ENCODE peak calls at places on chromosomes 4 and X, in nine cellular contexts. One of them, this sample, is unnamed.

GRCh38 chrX:153696100-153696499 is 8.4 kb downstream of the SLC6A8 start:
- DNase-seq in activated T-cell treated with anti-CD3 and anti-CD28 coated beads for 1 hour: no peak
- DNase-seq in K562: no peak
- DNase-seq in activated CD4-positive, alpha-beta T cell treated with anti-CD3 and anti-CD28 coated beads for 24 hours: no peak
- DNase-seq in islet precursor cell: no peak
- DNase-seq in epithelial cell of esophagus: no peak
- DNase-seq in posterior cingulate gyrus: no peak
- DNase-seq in activated CD8-positive, alpha-beta memory T cell treated with anti-CD3 and anti-CD28 coated beads for 24 hours: no peak
- DNase-seq in SW480: no peak
- DNase-seq in this sample: no peak

GRCh38 chr4:184287697-184288255 is 70.1 kb upstream of the ENPP6 start:
- DNase-seq in activated T-cell treated with anti-CD3 and anti-CD28 coated beads for 1 hour: no peak
- DNase-seq in K562: no peak
- DNase-seq in activated CD4-positive, alpha-beta T cell treated with anti-CD3 and anti-CD28 coated beads for 24 hours: no peak
- DNase-seq in islet precursor cell: peak
- DNase-seq in epithelial cell of esophagus: peak
- DNase-seq in posterior cingulate gyrus: no peak
- DNase-seq in activated CD8-positive, alpha-beta memory T cell treated with anti-CD3 and anti-CD28 coated beads for 24 hours: peak
- DNase-seq in SW480: no peak
- DNase-seq in this sample: no peak

GRCh38 chr4:157271166-157271869 is 50.8 kb downstream of the GRIA2 start:
- DNase-seq in activated T-cell treated with anti-CD3 and anti-CD28 coated beads for 1 hour: no peak
- DNase-seq in K562: no peak
- DNase-seq in activated CD4-positive, alpha-beta T cell treated with anti-CD3 and anti-CD28 coated beads for 24 hours: no peak
- DNase-seq in islet precursor cell: peak
- DNase-seq in epithelial cell of esophagus: no peak
- DNase-seq in posterior cingulate gyrus: no peak
- DNase-seq in activated CD8-positive, alpha-beta memory T cell treated with anti-CD3 and anti-CD28 coated beads for 24 hours: no peak
- DNase-seq in SW480: peak
- DNase-seq in this sample: no peak

GRCh38 chr4:8260656-8261111 is 8.9 kb upstream of the HTRA3 start:
- DNase-seq in activated T-cell treated with anti-CD3 and anti-CD28 coated beads for 1 hour: no peak
- DNase-seq in K562: no peak
- DNase-seq in activated CD4-positive, alpha-beta T cell treated with anti-CD3 and anti-CD28 coated beads for 24 hours: no peak
- DNase-seq in islet precursor cell: peak
- DNase-seq in epithelial cell of esophagus: peak
- DNase-seq in posterior cingulate gyrus: no peak
- DNase-seq in activated CD8-positive, alpha-beta memory T cell treated with anti-CD3 and anti-CD28 coated beads for 24 hours: no peak
- DNase-seq in SW480: no peak
- DNase-seq in this sample: no peak

GRCh38 chr4:3303445-3303824 is 10.6 kb downstream of the RGS12 start:
- DNase-seq in activated T-cell treated with anti-CD3 and anti-CD28 coated beads for 1 hour: no peak
- DNase-seq in K562: no peak
- DNase-seq in activated CD4-positive, alpha-beta T cell treated with anti-CD3 and anti-CD28 coated beads for 24 hours: no peak
- DNase-seq in islet precursor cell: peak
- DNase-seq in epithelial cell of esophagus: no peak
- DNase-seq in posterior cingulate gyrus: no peak
- DNase-seq in activated CD8-positive, alpha-beta memory T cell treated with anti-CD3 and anti-CD28 coated beads for 24 hours: no peak
- DNase-seq in SW480: no peak
- DNase-seq in this sample: no peak

GRCh38 chr4:119113033-119113655 is 22.5 kb upstream of the MYOZ2 start:
- DNase-seq in activated T-cell treated with anti-CD3 and anti-CD28 coated beads for 1 hour: no peak
- DNase-seq in K562: no peak
- DNase-seq in activated CD4-positive, alpha-beta T cell treated with anti-CD3 and anti-CD28 coated beads for 24 hours: no peak
- DNase-seq in islet precursor cell: no peak
- DNase-seq in epithelial cell of esophagus: peak
- DNase-seq in posterior cingulate gyrus: no peak
- DNase-seq in activated CD8-positive, alpha-beta memory T cell treated with anti-CD3 and anti-CD28 coated beads for 24 hours: no peak
- DNase-seq in SW480: peak
- DNase-seq in this sample: no peak

GRCh38 chr4:2587215-2587823 is 50.9 kb downstream of the FAM193A start:
- DNase-seq in activated T-cell treated with anti-CD3 and anti-CD28 coated beads for 1 hour: no peak
- DNase-seq in K562: no peak
- DNase-seq in activated CD4-positive, alpha-beta T cell treated with anti-CD3 and anti-CD28 coated beads for 24 hours: no peak
- DNase-seq in islet precursor cell: no peak
- DNase-seq in epithelial cell of esophagus: no peak
- DNase-seq in posterior cingulate gyrus: no peak
- DNase-seq in activated CD8-positive, alpha-beta memory T cell treated with anti-CD3 and anti-CD28 coated beads for 24 hours: no peak
- DNase-seq in SW480: no peak
- DNase-seq in this sample: no peak

GRCh38 chr4:161002386-161002785 is 1161.4 kb downstream of the FSTL5 start:
- DNase-seq in activated T-cell treated with anti-CD3 and anti-CD28 coated beads for 1 hour: no peak
- DNase-seq in K562: no peak
- DNase-seq in activated CD4-positive, alpha-beta T cell treated with anti-CD3 and anti-CD28 coated beads for 24 hours: no peak
- DNase-seq in islet precursor cell: no peak
- DNase-seq in epithelial cell of esophagus: no peak
- DNase-seq in posterior cingulate gyrus: no peak
- DNase-seq in activated CD8-positive, alpha-beta memory T cell treated with anti-CD3 and anti-CD28 coated beads for 24 hours: no peak
- DNase-seq in SW480: no peak
- DNase-seq in this sample: no peak

GRCh38 chrX:21943460-21944135 is 3.1 kb downstream of the SMS start:
- DNase-seq in activated T-cell treated with anti-CD3 and anti-CD28 coated beads for 1 hour: no peak
- DNase-seq in K562: no peak
- DNase-seq in activated CD4-positive, alpha-beta T cell treated with anti-CD3 and anti-CD28 coated beads for 24 hours: no peak
- DNase-seq in islet precursor cell: no peak
- DNase-seq in epithelial cell of esophagus: peak
- DNase-seq in posterior cingulate gyrus: no peak
- DNase-seq in activated CD8-positive, alpha-beta memory T cell treated with anti-CD3 and anti-CD28 coated beads for 24 hours: no peak
- DNase-seq in SW480: no peak
- DNase-seq in this sample: no peak

GRCh38 chr4:100838286-100838685 is 320.5 kb upstream of the EMCN start:
- DNase-seq in activated T-cell treated with anti-CD3 and anti-CD28 coated beads for 1 hour: no peak
- DNase-seq in K562: no peak
- DNase-seq in activated CD4-positive, alpha-beta T cell treated with anti-CD3 and anti-CD28 coated beads for 24 hours: no peak
- DNase-seq in islet precursor cell: no peak
- DNase-seq in epithelial cell of esophagus: peak
- DNase-seq in posterior cingulate gyrus: no peak
- DNase-seq in activated CD8-positive, alpha-beta memory T cell treated with anti-CD3 and anti-CD28 coated beads for 24 hours: no peak
- DNase-seq in SW480: no peak
- DNase-seq in this sample: no peak

GRCh38 chr4:142150483-142150882 is 514.1 kb downstream of the IL15 start:
- DNase-seq in activated T-cell treated with anti-CD3 and anti-CD28 coated beads for 1 hour: no peak
- DNase-seq in K562: no peak
- DNase-seq in activated CD4-positive, alpha-beta T cell treated with anti-CD3 and anti-CD28 coated beads for 24 hours: no peak
- DNase-seq in islet precursor cell: no peak
- DNase-seq in epithelial cell of esophagus: no peak
- DNase-seq in posterior cingulate gyrus: no peak
- DNase-seq in activated CD8-positive, alpha-beta memory T cell treated with anti-CD3 and anti-CD28 coated beads for 24 hours: no peak
- DNase-seq in SW480: no peak
- DNase-seq in this sample: no peak

GRCh38 chrX:117510453-117510852 is 606.2 kb downstream of the KLHL13 start:
- DNase-seq in activated T-cell treated with anti-CD3 and anti-CD28 coated beads for 1 hour: no peak
- DNase-seq in K562: no peak
- DNase-seq in activated CD4-positive, alpha-beta T cell treated with anti-CD3 and anti-CD28 coated beads for 24 hours: no peak
- DNase-seq in islet precursor cell: no peak
- DNase-seq in epithelial cell of esophagus: peak
- DNase-seq in posterior cingulate gyrus: no peak
- DNase-seq in activated CD8-positive, alpha-beta memory T cell treated with anti-CD3 and anti-CD28 coated beads for 24 hours: no peak
- DNase-seq in SW480: no peak
- DNase-seq in this sample: no peak

GRCh38 chrX:105882581-105883275 is 60.4 kb downstream of the NRK start:
- DNase-seq in activated T-cell treated with anti-CD3 and anti-CD28 coated beads for 1 hour: no peak
- DNase-seq in K562: no peak
- DNase-seq in activated CD4-positive, alpha-beta T cell treated with anti-CD3 and anti-CD28 coated beads for 24 hours: no peak
- DNase-seq in islet precursor cell: no peak
- DNase-seq in epithelial cell of esophagus: no peak
- DNase-seq in posterior cingulate gyrus: no peak
- DNase-seq in activated CD8-positive, alpha-beta memory T cell treated with anti-CD3 and anti-CD28 coated beads for 24 hours: no peak
- DNase-seq in SW480: no peak
- DNase-seq in this sample: no peak

GRCh38 chr4:125244848-125245450 is 69.8 kb upstream of the FAT4 start:
- DNase-seq in activated T-cell treated with anti-CD3 and anti-CD28 coated beads for 1 hour: no peak
- DNase-seq in K562: no peak
- DNase-seq in activated CD4-positive, alpha-beta T cell treated with anti-CD3 and anti-CD28 coated beads for 24 hours: no peak
- DNase-seq in islet precursor cell: no peak
- DNase-seq in epithelial cell of esophagus: peak
- DNase-seq in posterior cingulate gyrus: no peak
- DNase-seq in activated CD8-positive, alpha-beta memory T cell treated with anti-CD3 and anti-CD28 coated beads for 24 hours: no peak
- DNase-seq in SW480: no peak
- DNase-seq in this sample: no peak

GRCh38 chrX:13293700-13294099 is 26.2 kb downstream of the ATXN3L start:
- DNase-seq in activated T-cell treated with anti-CD3 and anti-CD28 coated beads for 1 hour: no peak
- DNase-seq in K562: peak
- DNase-seq in activated CD4-positive, alpha-beta T cell treated with anti-CD3 and anti-CD28 coated beads for 24 hours: no peak
- DNase-seq in islet precursor cell: peak
- DNase-seq in epithelial cell of esophagus: peak
- DNase-seq in posterior cingulate gyrus: no peak
- DNase-seq in activated CD8-positive, alpha-beta memory T cell treated with anti-CD3 and anti-CD28 coated beads for 24 hours: no peak
- DNase-seq in SW480: no peak
- DNase-seq in this sample: no peak

GRCh38 chr4:3852751-3853150 is 86.6 kb downstream of the ADRA2C start:
- DNase-seq in activated T-cell treated with anti-CD3 and anti-CD28 coated beads for 1 hour: no peak
- DNase-seq in K562: no peak
- DNase-seq in activated CD4-positive, alpha-beta T cell treated with anti-CD3 and anti-CD28 coated beads for 24 hours: no peak
- DNase-seq in islet precursor cell: no peak
- DNase-seq in epithelial cell of esophagus: no peak
- DNase-seq in posterior cingulate gyrus: no peak
- DNase-seq in activated CD8-positive, alpha-beta memory T cell treated with anti-CD3 and anti-CD28 coated beads for 24 hours: no peak
- DNase-seq in SW480: peak
- DNase-seq in this sample: no peak

GRCh38 chr4:815464-816146 is 10.3 kb downstream of the CPLX1 start:
- DNase-seq in activated T-cell treated with anti-CD3 and anti-CD28 coated beads for 1 hour: no peak
- DNase-seq in K562: no peak
- DNase-seq in activated CD4-positive, alpha-beta T cell treated with anti-CD3 and anti-CD28 coated beads for 24 hours: no peak
- DNase-seq in islet precursor cell: peak
- DNase-seq in epithelial cell of esophagus: no peak
- DNase-seq in posterior cingulate gyrus: no peak
- DNase-seq in activated CD8-positive, alpha-beta memory T cell treated with anti-CD3 and anti-CD28 coated beads for 24 hours: no peak
- DNase-seq in SW480: no peak
- DNase-seq in this sample: no peak

GRCh38 chr4:24956091-24956490 is 43.2 kb upstream of the CCDC149 start:
- DNase-seq in activated T-cell treated with anti-CD3 and anti-CD28 coated beads for 1 hour: no peak
- DNase-seq in K562: no peak
- DNase-seq in activated CD4-positive, alpha-beta T cell treated with anti-CD3 and anti-CD28 coated beads for 24 hours: no peak
- DNase-seq in islet precursor cell: no peak
- DNase-seq in epithelial cell of esophagus: no peak
- DNase-seq in posterior cingulate gyrus: no peak
- DNase-seq in activated CD8-positive, alpha-beta memory T cell treated with anti-CD3 and anti-CD28 coated beads for 24 hours: no peak
- DNase-seq in SW480: no peak
- DNase-seq in this sample: no peak

GRCh38 chrX:103640401-103641155 is 11.8 kb downstream of the TCEAL1 start:
- DNase-seq in activated T-cell treated with anti-CD3 and anti-CD28 coated beads for 1 hour: no peak
- DNase-seq in K562: no peak
- DNase-seq in activated CD4-positive, alpha-beta T cell treated with anti-CD3 and anti-CD28 coated beads for 24 hours: no peak
- DNase-seq in islet precursor cell: no peak
- DNase-seq in epithelial cell of esophagus: peak
- DNase-seq in posterior cingulate gyrus: no peak
- DNase-seq in activated CD8-positive, alpha-beta memory T cell treated with anti-CD3 and anti-CD28 coated beads for 24 hours: no peak
- DNase-seq in SW480: no peak
- DNase-seq in this sample: no peak

GRCh38 chr4:168917150-168917779 is 92.8 kb downstream of the CBR4 start:
- DNase-seq in activated T-cell treated with anti-CD3 and anti-CD28 coated beads for 1 hour: no peak
- DNase-seq in K562: peak
- DNase-seq in activated CD4-positive, alpha-beta T cell treated with anti-CD3 and anti-CD28 coated beads for 24 hours: no peak
- DNase-seq in islet precursor cell: no peak
- DNase-seq in epithelial cell of esophagus: peak
- DNase-seq in posterior cingulate gyrus: no peak
- DNase-seq in activated CD8-positive, alpha-beta memory T cell treated with anti-CD3 and anti-CD28 coated beads for 24 hours: no peak
- DNase-seq in SW480: peak
- DNase-seq in this sample: no peak

GRCh38 chr4:79893441-79893840 is 179.6 kb downstream of the ANTXR2 start:
- DNase-seq in activated T-cell treated with anti-CD3 and anti-CD28 coated beads for 1 hour: no peak
- DNase-seq in K562: no peak
- DNase-seq in activated CD4-positive, alpha-beta T cell treated with anti-CD3 and anti-CD28 coated beads for 24 hours: no peak
- DNase-seq in islet precursor cell: no peak
- DNase-seq in epithelial cell of esophagus: no peak
- DNase-seq in posterior cingulate gyrus: no peak
- DNase-seq in activated CD8-positive, alpha-beta memory T cell treated with anti-CD3 and anti-CD28 coated beads for 24 hours: no peak
- DNase-seq in SW480: no peak
- DNase-seq in this sample: no peak

GRCh38 chr4:16661813-16662212 is 236.6 kb downstream of the LDB2 start:
- DNase-seq in activated T-cell treated with anti-CD3 and anti-CD28 coated beads for 1 hour: no peak
- DNase-seq in K562: no peak
- DNase-seq in activated CD4-positive, alpha-beta T cell treated with anti-CD3 and anti-CD28 coated beads for 24 hours: no peak
- DNase-seq in islet precursor cell: peak
- DNase-seq in epithelial cell of esophagus: no peak
- DNase-seq in posterior cingulate gyrus: no peak
- DNase-seq in activated CD8-positive, alpha-beta memory T cell treated with anti-CD3 and anti-CD28 coated beads for 24 hours: no peak
- DNase-seq in SW480: no peak
- DNase-seq in this sample: no peak

GRCh38 chr4:109972786-109973528 is 60.3 kb downstream of the EGF start:
- DNase-seq in activated T-cell treated with anti-CD3 and anti-CD28 coated beads for 1 hour: no peak
- DNase-seq in K562: peak
- DNase-seq in activated CD4-positive, alpha-beta T cell treated with anti-CD3 and anti-CD28 coated beads for 24 hours: no peak
- DNase-seq in islet precursor cell: no peak
- DNase-seq in epithelial cell of esophagus: no peak
- DNase-seq in posterior cingulate gyrus: no peak
- DNase-seq in activated CD8-positive, alpha-beta memory T cell treated with anti-CD3 and anti-CD28 coated beads for 24 hours: no peak
- DNase-seq in SW480: no peak
- DNase-seq in this sample: no peak

GRCh38 chrX:71992711-71993110 is 82.1 kb downstream of the NHSL2 start:
- DNase-seq in activated T-cell treated with anti-CD3 and anti-CD28 coated beads for 1 hour: peak
- DNase-seq in K562: no peak
- DNase-seq in activated CD4-positive, alpha-beta T cell treated with anti-CD3 and anti-CD28 coated beads for 24 hours: no peak
- DNase-seq in islet precursor cell: no peak
- DNase-seq in epithelial cell of esophagus: no peak
- DNase-seq in posterior cingulate gyrus: no peak
- DNase-seq in activated CD8-positive, alpha-beta memory T cell treated with anti-CD3 and anti-CD28 coated beads for 24 hours: no peak
- DNase-seq in SW480: no peak
- DNase-seq in this sample: no peak

GRCh38 chr4:13933163-13933562 is 305.6 kb upstream of the BOD1L1 start:
- DNase-seq in activated T-cell treated with anti-CD3 and anti-CD28 coated beads for 1 hour: no peak
- DNase-seq in K562: no peak
- DNase-seq in activated CD4-positive, alpha-beta T cell treated with anti-CD3 and anti-CD28 coated beads for 24 hours: no peak
- DNase-seq in islet precursor cell: no peak
- DNase-seq in epithelial cell of esophagus: no peak
- DNase-seq in posterior cingulate gyrus: no peak
- DNase-seq in activated CD8-positive, alpha-beta memory T cell treated with anti-CD3 and anti-CD28 coated beads for 24 hours: no peak
- DNase-seq in SW480: no peak
- DNase-seq in this sample: no peak

This sample was measured in H1.